ENCODE peak calls at places on chromosome 21, in five cellular contexts. J is K562, P is PC-9, B is Peyer's patch, V is fibroblast of lung. C is an unnamed sample.

GRCh38 chr21:33894736-33895288 is 20.8 kb downstream of the ATP5PO start:
- DNase-seq in J (peak; percentile 85), P (peak; percentile 66), B (peak; percentile 71), V (peak; percentile 89), C (peak; percentile 57)

GRCh38 chr21:17823846-17824245 is 4.7 kb upstream of the C21orf91 start:
- DNase-seq in J (no peak), P (no peak), B (no peak), V (no peak), C (no peak)

GRCh38 chr21:32248616-32249550 is 30.0 kb downstream of the MIS18A start:
- DNase-seq in J (no peak), P (no peak), B (no peak), V (no peak), C (no peak)

GRCh38 chr21:18917602-18918001 is 514.0 kb upstream of the TMPRSS15 start:
- DNase-seq in J (no peak), P (no peak), B (no peak), V (no peak), C (no peak)

GRCh38 chr21:29237110-29238051 is 61.3 kb upstream of the BACH1 start:
- DNase-seq in J (no peak), P (no peak), B (no peak), V (peak; percentile 60), C (no peak)

GRCh38 chr21:17612565-17613241 is at the start of gene BTG3:
- DNase-seq in J (peak; percentile 96), P (peak; percentile 67), B (peak; percentile 89), V (peak; percentile 81), C (peak; percentile 45)

GRCh38 chr21:25568230-25568629 is 39.1 kb downstream of the MRPL39 start:
- DNase-seq in J (no peak), P (no peak), B (peak; percentile 77), V (peak; percentile 80), C (no peak)

GRCh38 chr21:32499249-32500055 is 85.9 kb downstream of the TCP10L start:
- DNase-seq in J (no peak), P (no peak), B (no peak), V (peak; percentile 82), C (no peak)

GRCh38 chr21:33059319-33059894 is 10.5 kb upstream of the OLIG1 start:
- DNase-seq in J (no peak), P (no peak), B (no peak), V (no peak), C (no peak)

GRCh38 chr21:30592140-30592539 is at the start of gene KRTAP6-3:
- DNase-seq in J (no peak), P (no peak), B (no peak), V (no peak), C (no peak)

GRCh38 chr21:26732442-26733221 is 112.6 kb downstream of the ADAMTS1 start:
- DNase-seq in J (no peak), P (peak; percentile 7), B (peak; percentile 49), V (peak; percentile 40), C (peak; percentile 32)

GRCh38 chr21:33042812-33043211 is 17.1 kb downstream of the OLIG2 start:
- DNase-seq in J (no peak), P (no peak), B (no peak), V (peak; percentile 93), C (peak; percentile 48)

GRCh38 chr21:18840239-18840638 is 436.7 kb upstream of the TMPRSS15 start:
- DNase-seq in J (no peak), P (no peak), B (no peak), V (no peak), C (peak; percentile 45)

GRCh38 chr21:16571594-16571993 is 841.8 kb downstream of the USP25 start:
- DNase-seq in J (no peak), P (no peak), B (no peak), V (peak; percentile 52), C (no peak)

GRCh38 chr21:28791595-28792282 is 200.9 kb downstream of the LTN1 start:
- DNase-seq in J (no peak), P (no peak), B (no peak), V (no peak), C (no peak)

GRCh38 chr21:30717105-30717504 is 1.5 kb downstream of the KRTAP21-3 start:
- DNase-seq in J (no peak), P (no peak), B (no peak), V (peak; percentile 48), C (no peak)

GRCh38 chr21:16473965-16474364 is 744.2 kb downstream of the USP25 start:
- DNase-seq in J (no peak), P (no peak), B (no peak), V (peak; percentile 89), C (no peak)

GRCh38 chr21:46457801-46458314 is 833 bp upstream of the DIP2A start:
- DNase-seq in J (peak; percentile 78), P (no peak), B (peak; percentile 63), V (peak; percentile 55), C (peak; percentile 32)

GRCh38 chr21:46455575-46456385 is 2.9 kb upstream of the DIP2A start:
- DNase-seq in J (peak; percentile 81), P (no peak), B (no peak), V (peak; percentile 85), C (peak; percentile 73)

GRCh38 chr21:46454634-46455390 is 3.9 kb upstream of the DIP2A start:
- DNase-seq in J (no peak), P (no peak), B (no peak), V (no peak), C (peak; percentile 7)

GRCh38 chr21:46458315-46459023 is at the start of gene DIP2A:
- DNase-seq in J (peak; percentile 99), P (peak; percentile 92), B (peak; percentile 97), V (peak; percentile 95), C (peak; percentile 88)

DNA sequence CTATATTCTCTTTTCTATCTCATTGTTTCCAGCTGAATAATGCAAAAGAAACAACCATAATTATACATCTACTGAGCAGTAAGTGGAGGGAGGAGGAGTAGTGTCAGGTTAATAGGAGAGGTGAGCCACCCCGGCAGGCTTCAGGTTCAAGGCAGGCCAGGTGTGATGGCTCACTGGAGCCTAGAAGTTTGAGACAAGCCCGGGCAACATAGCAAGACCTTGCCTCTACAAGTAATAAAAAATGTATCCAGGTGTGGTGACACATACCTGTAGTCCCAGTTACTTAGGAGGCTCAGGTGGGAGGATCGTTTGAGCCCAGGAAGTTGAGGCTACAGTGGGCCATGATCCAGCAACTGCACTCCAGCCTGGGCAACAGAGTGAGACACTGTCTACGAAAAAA is 1.9 kb upstream of the DIP2A start:
- DNase-seq in J (no peak), P (no peak), B (no peak), V (no peak), C (peak; percentile 88)
- H3K4me1 ChIP-seq in J (peaks cover 28% of the 10 kb centered on the region), P (no peaks in the 10 kb centered on the region), B (peaks cover 38% of the 10 kb centered on the region), V (peaks cover 3% of the 10 kb centered on the region), C (peaks cover 23% of the 10 kb centered on the region)

GRCh38 chr21:42349420-42350075 is 1.2 kb downstream of the TFF2 start:
- DNase-seq in J (no peak), P (no peak), B (no peak), V (no peak), C (no peak)
- TF ChIP-seq CTCF in J (no peak), P (no peak), B (no peak), V (no peak), C (no peak)

DNA sequence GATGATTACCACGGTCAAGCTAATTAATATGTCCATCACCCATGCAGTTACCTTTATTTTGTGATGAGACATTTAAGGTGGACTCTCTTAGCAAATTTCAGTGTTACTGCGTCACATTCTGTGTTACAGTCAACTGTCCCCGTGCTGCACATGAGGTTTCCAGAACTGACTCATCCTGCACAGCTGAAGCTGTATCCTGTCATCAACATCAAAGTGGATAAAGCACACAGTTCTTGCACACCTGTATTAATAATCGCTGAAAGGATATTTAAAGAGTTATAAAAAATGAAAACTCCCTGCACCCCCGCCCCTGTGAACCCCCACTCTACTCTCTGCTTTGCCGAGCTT is 3.4 kb upstream of the KRTAP10-5 start:
- DNase-seq in J (no peak), P (no peak), B (peak; percentile 15), V (no peak), C (no peak)
- H3K27ac ChIP-seq in J (no peak overlapping the region), P (no peak overlapping the region), B (no peak overlapping the region), V (no peak overlapping the region), C (no peak overlapping the region)

DNA sequence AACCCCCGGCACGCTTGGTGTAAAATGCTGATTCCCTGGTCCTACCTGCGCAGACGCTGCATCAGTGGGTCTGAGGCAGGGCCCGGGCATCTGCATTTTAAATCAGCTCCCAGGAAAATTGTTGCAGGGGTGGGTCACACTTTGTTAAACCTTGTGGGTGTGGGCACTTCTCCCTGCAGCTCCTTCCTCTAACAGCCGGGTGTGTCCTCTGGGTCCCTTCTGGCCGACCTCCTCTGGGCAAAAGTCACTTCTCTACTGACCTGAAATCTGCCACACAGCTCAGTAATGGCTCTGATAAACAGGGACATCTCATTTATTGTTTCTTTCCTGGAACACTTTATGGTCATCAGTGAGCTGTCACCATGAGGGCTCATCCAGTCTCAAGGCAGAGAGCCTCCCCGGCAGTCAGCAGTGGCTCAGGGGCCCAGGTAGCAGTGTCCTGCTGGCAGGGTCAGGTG is 52.8 kb upstream of the TMPRSS2 start:
- DNase-seq in J (no peak), P (no peak), B (peak; percentile 86), V (no peak), C (no peak)
- H3K4me1 ChIP-seq in J (no peaks in the 10 kb centered on the region), P (no peaks in the 10 kb centered on the region), B (peaks cover 41% of the 10 kb centered on the region), V (no peaks in the 10 kb centered on the region), C (no peaks in the 10 kb centered on the region)

GRCh38 chr21:22062472-22063139 is 1064.4 kb downstream of the NCAM2 start:
- DNase-seq in J (no peak), P (no peak), B (no peak), V (no peak), C (no peak)
- TF ChIP-seq CTCF in J (no peak), P (no peak), B (no peak), V (no peak), C (no peak)

GRCh38 chr21:34981793-34982192 is 67.3 kb downstream of the RUNX1 start:
- DNase-seq in J (no peak), P (no peak), B (no peak), V (no peak), C (no peak)

GRCh38 chr21:34983680-34984086 is 65.4 kb downstream of the RUNX1 start:
- DNase-seq in J (peak; percentile 43), P (no peak), B (no peak), V (peak; percentile 86), C (no peak)

GRCh38 chr21:34987673-34988072 is 61.4 kb downstream of the RUNX1 start:
- DNase-seq in J (no peak), P (no peak), B (no peak), V (no peak), C (no peak)

GRCh38 chr21:34986561-34987533 is 62.3 kb downstream of the RUNX1 start:
- DNase-seq in J (no peak), P (no peak), B (peak; percentile 64), V (peak; percentile 98), C (peak; percentile 58)

DNA sequence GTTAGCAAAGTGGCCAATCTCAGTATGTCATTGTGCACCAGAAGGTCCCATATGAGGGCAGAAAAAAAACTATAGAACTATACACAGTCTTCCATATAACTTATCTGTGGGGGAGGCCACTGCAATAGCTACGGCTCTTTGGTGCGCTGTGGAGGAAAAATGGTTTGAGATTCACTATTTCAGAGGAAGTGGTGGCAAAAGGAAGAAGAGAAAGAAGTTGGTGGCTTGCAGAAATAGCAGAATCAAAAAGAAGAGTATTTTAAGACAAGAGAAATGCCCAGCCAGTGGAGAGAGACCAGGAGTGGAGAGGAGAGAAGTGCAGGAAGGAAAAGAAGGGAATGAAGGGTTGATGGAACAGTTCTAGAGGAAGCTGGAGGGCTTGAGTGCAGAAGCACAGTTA is 64.7 kb downstream of the RUNX1 start:
- DNase-seq in J (no peak), P (no peak), B (no peak), V (no peak), C (no peak)
- H3K27ac ChIP-seq in J (no peak overlapping the region), P (peak overlapping the region; percentile 83), B (no peak overlapping the region), V (no peak overlapping the region), C (no peak overlapping the region)

C was measured in foreskin keratinocyte.